ENCODE peak calls at places on chromosomes 6 and 20, in ten cellular contexts. F is stimulated activated effector memory CD8-positive, alpha-beta T cell treated with anti-CD3 and anti-CD28 coated beads, Interleukin-12 subunit alpha, Interleukin-12 subunit beta, amount 100 ng/mL, for 72 hours; Y is NCI-H1092 treated with DMSO at 0.1 percent for 48 hours; E is NCI-H748 treated with DMSO at 0.1 percent for 48 hours; I is AG04450; H is KBM-7; L is esophagus squamous epithelium; A is nephron progenitor cell; V is EL; X is NCI-H1105. M is an unnamed sample.

GRCh38 chr6:113809818-113810217 is 47.3 kb upstream of the MARCKS start:
- DNase-seq in F (no peak), Y (no peak), E (no peak), I (no peak), H (peak; percentile 85), L (no peak), A (no peak), V (no peak), X (no peak), M (peak; percentile 69)

GRCh38 chr20:47281376-47281775 is 75.1 kb downstream of the ZMYND8 start:
- DNase-seq in F (no peak), Y (no peak), E (no peak), I (no peak), H (peak; percentile 22), L (no peak), A (no peak), V (no peak), X (peak; percentile 64), M (no peak)

GRCh38 chr6:125232466-125232865 is 69.3 kb downstream of the HDDC2 start:
- DNase-seq in F (no peak), Y (no peak), E (no peak), I (no peak), H (no peak), L (no peak), A (no peak), V (peak; percentile 26), X (no peak), M (no peak)

GRCh38 chr20:53578492-53579222 is 15.0 kb downstream of the ZNF217 start:
- DNase-seq in F (peak; percentile 53), Y (peak; percentile 60), E (peak; percentile 19), I (peak; percentile 77), H (peak; percentile 95), L (peak; percentile 11), A (peak; percentile 48), V (peak; percentile 88), X (peak; percentile 77), M (peak; percentile 91)

GRCh38 chr6:85240787-85241186 is 209.1 kb upstream of the NT5E start:
- DNase-seq in F (no peak), Y (no peak), E (no peak), I (no peak), H (no peak), L (no peak), A (no peak), V (no peak), X (no peak), M (no peak)

GRCh38 chr6:3748208-3748701 is 3.3 kb downstream of the PXDC1 start:
- DNase-seq in F (no peak), Y (no peak), E (peak; percentile 31), I (no peak), H (peak; percentile 54), L (no peak), A (peak; percentile 71), V (peak; percentile 88), X (no peak), M (peak; percentile 53)

GRCh38 chr6:154058963-154059680 is 20.1 kb downstream of the OPRM1 start:
- DNase-seq in F (no peak), Y (no peak), E (no peak), I (no peak), H (no peak), L (no peak), A (no peak), V (no peak), X (no peak), M (no peak)

GRCh38 chr6:99425647-99426453 is 742 bp upstream of the PNISR start:
- DNase-seq in F (peak; percentile 38), Y (peak; percentile 92), E (peak; percentile 83), I (peak; percentile 49), H (peak; percentile 95), L (peak; percentile 30), A (peak; percentile 82), V (peak; percentile 91), X (peak; percentile 88), M (peak; percentile 88)

GRCh38 chr20:23155141-23155590 is 69.0 kb upstream of the CD93 start:
- DNase-seq in F (no peak), Y (no peak), E (no peak), I (no peak), H (peak; percentile 75), L (no peak), A (no peak), V (no peak), X (no peak), M (no peak)

GRCh38 chr6:36130672-36131516 is 581 bp downstream of the MAPK13 start:
- DNase-seq in F (peak; percentile 49), Y (peak; percentile 32), E (peak; percentile 17), I (no peak), H (no peak), L (no peak), A (peak; percentile 44), V (no peak), X (peak; percentile 85), M (peak; percentile 35)

GRCh38 chr6:89411269-89412070 is 603 bp downstream of the RRAGD start:
- DNase-seq in F (peak; percentile 32), Y (peak; percentile 49), E (no peak), I (no peak), H (peak; percentile 78), L (no peak), A (peak; percentile 71), V (peak; percentile 10), X (peak; percentile 26), M (peak; percentile 45)

GRCh38 chr6:145823322-145823944 is 8.8 kb upstream of the FBXO30 start:
- DNase-seq in F (no peak), Y (no peak), E (no peak), I (no peak), H (no peak), L (no peak), A (no peak), V (no peak), X (no peak), M (no peak)

GRCh38 chr20:50540620-50541605 is 30.7 kb downstream of the PTPN1 start:
- DNase-seq in F (no peak), Y (no peak), E (no peak), I (peak; percentile 79), H (no peak), L (no peak), A (no peak), V (peak; percentile 97), X (no peak), M (no peak)

M was measured in GM12865.